ENCODE peak calls at places on chromosomes 3 and 15, in eight cellular contexts. One of them, this sample, is unnamed. For H3K4me1, the result is how much of the 10 kb centered on the place peaks cover.

GRCh38 chr15:98729446-98730042 is 81.2 kb downstream of the IGF1R start:
- DNase-seq in neural progenitor cell: peak
- DNase-seq in cardiac muscle cell: no peak
- DNase-seq in breast epithelium: no peak
- DNase-seq in lower lobe of right lung: no peak
- DNase-seq in ascending aorta: no peak
- DNase-seq in psoas muscle: no peak
- DNase-seq in heart left ventricle: peak
- DNase-seq in this sample: no peak

GRCh38 chr15:99719096-99719541 is 14.1 kb downstream of the LYSMD4 start:
- DNase-seq in neural progenitor cell: no peak
- DNase-seq in cardiac muscle cell: peak
- DNase-seq in breast epithelium: peak
- DNase-seq in lower lobe of right lung: no peak
- DNase-seq in ascending aorta: no peak
- DNase-seq in psoas muscle: no peak
- DNase-seq in heart left ventricle: no peak
- DNase-seq in this sample: no peak

GRCh38 chr3:59258591-59258990 is 208.8 kb upstream of the CFAP20DC start:
- DNase-seq in neural progenitor cell: no peak
- DNase-seq in cardiac muscle cell: no peak
- DNase-seq in breast epithelium: no peak
- DNase-seq in lower lobe of right lung: no peak
- DNase-seq in ascending aorta: no peak
- DNase-seq in psoas muscle: no peak
- DNase-seq in heart left ventricle: no peak
- DNase-seq in this sample: no peak

GRCh38 chr3:98962951-98963350 is 61.5 kb upstream of the DCBLD2 start:
- DNase-seq in neural progenitor cell: no peak
- DNase-seq in cardiac muscle cell: no peak
- DNase-seq in breast epithelium: no peak
- DNase-seq in lower lobe of right lung: no peak
- DNase-seq in ascending aorta: no peak
- DNase-seq in psoas muscle: no peak
- DNase-seq in heart left ventricle: no peak
- DNase-seq in this sample: no peak

GRCh38 chr3:129618901-129619671 is 12.6 kb upstream of the PLXND1 start:
- DNase-seq in neural progenitor cell: no peak
- DNase-seq in cardiac muscle cell: no peak
- DNase-seq in breast epithelium: no peak
- DNase-seq in lower lobe of right lung: peak
- DNase-seq in ascending aorta: no peak
- DNase-seq in psoas muscle: no peak
- DNase-seq in heart left ventricle: no peak
- DNase-seq in this sample: peak

GRCh38 chr3:67401911-67402310 is 252.5 kb downstream of the SUCLG2 start:
- DNase-seq in neural progenitor cell: no peak
- DNase-seq in cardiac muscle cell: no peak
- DNase-seq in breast epithelium: no peak
- DNase-seq in lower lobe of right lung: peak
- DNase-seq in ascending aorta: no peak
- DNase-seq in psoas muscle: no peak
- DNase-seq in heart left ventricle: no peak
- DNase-seq in this sample: no peak

GRCh38 chr15:38130200-38130567 is 122.5 kb upstream of the SPRED1 start:
- DNase-seq in neural progenitor cell: peak
- DNase-seq in cardiac muscle cell: peak
- DNase-seq in breast epithelium: no peak
- DNase-seq in lower lobe of right lung: no peak
- DNase-seq in ascending aorta: no peak
- DNase-seq in psoas muscle: no peak
- DNase-seq in heart left ventricle: no peak
- DNase-seq in this sample: no peak

GRCh38 chr3:9229325-9229724 is 20.1 kb downstream of the SRGAP3 start:
- DNase-seq in neural progenitor cell: no peak
- DNase-seq in cardiac muscle cell: peak
- DNase-seq in breast epithelium: no peak
- DNase-seq in lower lobe of right lung: no peak
- DNase-seq in ascending aorta: no peak
- DNase-seq in psoas muscle: no peak
- DNase-seq in heart left ventricle: no peak
- DNase-seq in this sample: no peak

GRCh38 chr15:45114076-45114750 is at the start of the genes DUOX2 and DUOXA2:
- DNase-seq in neural progenitor cell: peak
- DNase-seq in cardiac muscle cell: no peak
- DNase-seq in breast epithelium: no peak
- DNase-seq in lower lobe of right lung: no peak
- DNase-seq in ascending aorta: no peak
- DNase-seq in psoas muscle: no peak
- DNase-seq in heart left ventricle: no peak
- DNase-seq in this sample: no peak

GRCh38 chr3:194086251-194087075 is 49.5 kb upstream of the HES1 start:
- DNase-seq in neural progenitor cell: peak
- DNase-seq in cardiac muscle cell: no peak
- DNase-seq in breast epithelium: no peak
- DNase-seq in lower lobe of right lung: no peak
- DNase-seq in ascending aorta: no peak
- DNase-seq in psoas muscle: no peak
- DNase-seq in heart left ventricle: no peak
- DNase-seq in this sample: no peak

GRCh38 chr3:13882876-13883275 is 3.0 kb upstream of the WNT7A start:
- DNase-seq in neural progenitor cell: no peak
- DNase-seq in cardiac muscle cell: no peak
- DNase-seq in breast epithelium: no peak
- DNase-seq in lower lobe of right lung: no peak
- DNase-seq in ascending aorta: no peak
- DNase-seq in psoas muscle: no peak
- DNase-seq in heart left ventricle: no peak
- DNase-seq in this sample: no peak

DNA sequence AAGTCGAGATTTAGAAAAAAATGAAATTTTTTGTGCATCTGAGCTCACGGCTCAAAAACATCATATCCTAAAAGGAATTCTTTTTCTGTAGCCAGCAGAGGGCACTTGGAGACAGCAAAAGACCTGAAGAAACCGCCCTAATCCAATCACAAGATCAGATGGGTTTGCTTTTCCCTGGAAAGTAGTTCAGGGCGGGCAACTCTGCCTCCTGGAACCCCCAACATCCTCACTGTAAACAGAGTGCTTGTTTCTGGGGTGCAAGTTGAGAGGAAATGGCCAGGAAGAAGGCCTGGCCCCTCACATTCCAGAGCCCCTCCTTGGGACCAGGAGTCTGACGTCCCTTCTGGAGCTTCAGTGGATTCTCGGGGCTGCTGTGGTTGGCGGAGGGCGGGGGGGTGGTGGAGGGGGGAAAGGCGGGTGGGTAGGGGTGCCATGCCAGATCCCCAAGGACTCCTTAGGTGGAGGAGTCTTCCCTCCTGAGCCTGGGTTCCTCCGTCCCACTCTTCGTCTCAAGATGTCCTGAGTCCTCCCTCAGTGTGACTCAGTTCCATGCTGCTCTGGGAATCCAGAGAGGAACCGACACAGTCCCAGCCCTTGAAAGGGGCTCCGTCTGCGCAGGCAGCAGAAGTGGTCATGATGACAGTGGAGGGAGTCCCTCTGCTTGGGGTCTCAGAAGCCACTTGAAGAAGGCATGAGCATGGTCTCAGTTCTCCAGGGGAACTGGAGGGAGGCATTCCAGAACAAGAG is 35.9 kb downstream of the CCK start:
- DNase-seq in neural progenitor cell: peak
- DNase-seq in cardiac muscle cell: peak
- DNase-seq in breast epithelium: no peak
- DNase-seq in lower lobe of right lung: no peak
- DNase-seq in ascending aorta: no peak
- DNase-seq in psoas muscle: no peak
- DNase-seq in heart left ventricle: no peak
- DNase-seq in this sample: no peak
- TF ChIP-seq CTCF in neural progenitor cell: peak
- TF ChIP-seq CTCF in cardiac muscle cell: peak
- TF ChIP-seq CTCF in breast epithelium: no peak
- TF ChIP-seq CTCF in lower lobe of right lung: peak
- TF ChIP-seq CTCF in ascending aorta: peak
- TF ChIP-seq CTCF in psoas muscle: peak
- TF ChIP-seq CTCF in heart left ventricle: peak
- TF ChIP-seq CTCF in this sample: no peak

GRCh38 chr15:77069521-77070121 is 1.3 kb downstream of the TSPAN3 start:
- DNase-seq in neural progenitor cell: no peak
- DNase-seq in cardiac muscle cell: no peak
- DNase-seq in breast epithelium: no peak
- DNase-seq in lower lobe of right lung: peak
- DNase-seq in ascending aorta: no peak
- DNase-seq in psoas muscle: no peak
- DNase-seq in heart left ventricle: no peak
- DNase-seq in this sample: peak
- H3K4me1 ChIP-seq in neural progenitor cell: under half
- H3K4me1 ChIP-seq in cardiac muscle cell: under half
- H3K4me1 ChIP-seq in breast epithelium: under half
- H3K4me1 ChIP-seq in lower lobe of right lung: half or more
- H3K4me1 ChIP-seq in ascending aorta: under half
- H3K4me1 ChIP-seq in psoas muscle: under half
- H3K4me1 ChIP-seq in heart left ventricle: under half
- H3K4me1 ChIP-seq in this sample: under half

GRCh38 chr3:124770341-124771082 is 40.3 kb downstream of the UMPS start:
- DNase-seq in neural progenitor cell: peak
- DNase-seq in cardiac muscle cell: peak
- DNase-seq in breast epithelium: no peak
- DNase-seq in lower lobe of right lung: no peak
- DNase-seq in ascending aorta: no peak
- DNase-seq in psoas muscle: peak
- DNase-seq in heart left ventricle: peak
- DNase-seq in this sample: no peak

GRCh38 chr3:124767691-124768090 is 37.4 kb downstream of the UMPS start:
- DNase-seq in neural progenitor cell: no peak
- DNase-seq in cardiac muscle cell: no peak
- DNase-seq in breast epithelium: no peak
- DNase-seq in lower lobe of right lung: no peak
- DNase-seq in ascending aorta: no peak
- DNase-seq in psoas muscle: no peak
- DNase-seq in heart left ventricle: no peak
- DNase-seq in this sample: no peak

GRCh38 chr3:124767259-124767658 is 37.0 kb downstream of the UMPS start:
- DNase-seq in neural progenitor cell: no peak
- DNase-seq in cardiac muscle cell: no peak
- DNase-seq in breast epithelium: no peak
- DNase-seq in lower lobe of right lung: no peak
- DNase-seq in ascending aorta: no peak
- DNase-seq in psoas muscle: no peak
- DNase-seq in heart left ventricle: no peak
- DNase-seq in this sample: no peak

GRCh38 chr3:124769462-124769861 is 39.2 kb downstream of the UMPS start:
- DNase-seq in neural progenitor cell: no peak
- DNase-seq in cardiac muscle cell: no peak
- DNase-seq in breast epithelium: no peak
- DNase-seq in lower lobe of right lung: no peak
- DNase-seq in ascending aorta: no peak
- DNase-seq in psoas muscle: no peak
- DNase-seq in heart left ventricle: no peak
- DNase-seq in this sample: no peak

DNA sequence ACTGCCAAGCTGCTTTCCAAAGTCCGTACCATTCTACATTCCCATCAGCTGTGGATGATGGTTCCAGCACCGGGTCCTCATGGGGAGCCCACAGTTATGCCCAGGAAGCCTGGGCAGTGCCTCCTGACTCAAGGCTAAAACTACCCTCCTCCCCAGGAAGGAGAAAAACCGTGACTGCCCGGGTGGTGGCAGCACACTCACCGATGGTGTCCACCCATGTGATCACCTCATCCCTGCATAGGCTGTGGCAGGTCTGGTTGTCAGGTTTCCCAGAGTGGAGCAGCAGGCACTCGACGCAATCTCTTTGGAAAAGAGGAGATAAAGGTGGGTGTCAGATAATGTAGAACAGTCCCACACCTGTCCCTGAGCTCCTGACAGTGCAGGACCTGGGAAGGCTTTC is 38.6 kb downstream of the UMPS start:
- DNase-seq in neural progenitor cell: peak
- DNase-seq in cardiac muscle cell: no peak
- DNase-seq in breast epithelium: no peak
- DNase-seq in lower lobe of right lung: no peak
- DNase-seq in ascending aorta: no peak
- DNase-seq in psoas muscle: no peak
- DNase-seq in heart left ventricle: no peak
- DNase-seq in this sample: no peak
- TF ChIP-seq CTCF in neural progenitor cell: peak
- TF ChIP-seq CTCF in cardiac muscle cell: peak
- TF ChIP-seq CTCF in breast epithelium: no peak
- TF ChIP-seq CTCF in lower lobe of right lung: no peak
- TF ChIP-seq CTCF in ascending aorta: no peak
- TF ChIP-seq CTCF in psoas muscle: peak
- TF ChIP-seq CTCF in heart left ventricle: peak
- TF ChIP-seq CTCF in this sample: peak

GRCh38 chr3:114444216-114444615 is 150.4 kb downstream of the TIGIT start:
- DNase-seq in neural progenitor cell: no peak
- DNase-seq in cardiac muscle cell: peak
- DNase-seq in breast epithelium: no peak
- DNase-seq in lower lobe of right lung: no peak
- DNase-seq in ascending aorta: no peak
- DNase-seq in psoas muscle: no peak
- DNase-seq in heart left ventricle: no peak
- DNase-seq in this sample: no peak

GRCh38 chr3:114440700-114441099 is 146.9 kb downstream of the TIGIT start:
- DNase-seq in neural progenitor cell: no peak
- DNase-seq in cardiac muscle cell: no peak
- DNase-seq in breast epithelium: no peak
- DNase-seq in lower lobe of right lung: no peak
- DNase-seq in ascending aorta: no peak
- DNase-seq in psoas muscle: no peak
- DNase-seq in heart left ventricle: no peak
- DNase-seq in this sample: no peak

GRCh38 chr3:114442251-114442650 is 148.4 kb downstream of the TIGIT start:
- DNase-seq in neural progenitor cell: no peak
- DNase-seq in cardiac muscle cell: peak
- DNase-seq in breast epithelium: no peak
- DNase-seq in lower lobe of right lung: no peak
- DNase-seq in ascending aorta: no peak
- DNase-seq in psoas muscle: no peak
- DNase-seq in heart left ventricle: no peak
- DNase-seq in this sample: no peak

GRCh38 chr3:114439279-114439678 is 145.5 kb downstream of the TIGIT start:
- DNase-seq in neural progenitor cell: no peak
- DNase-seq in cardiac muscle cell: no peak
- DNase-seq in breast epithelium: no peak
- DNase-seq in lower lobe of right lung: no peak
- DNase-seq in ascending aorta: no peak
- DNase-seq in psoas muscle: no peak
- DNase-seq in heart left ventricle: no peak
- DNase-seq in this sample: no peak

DNA sequence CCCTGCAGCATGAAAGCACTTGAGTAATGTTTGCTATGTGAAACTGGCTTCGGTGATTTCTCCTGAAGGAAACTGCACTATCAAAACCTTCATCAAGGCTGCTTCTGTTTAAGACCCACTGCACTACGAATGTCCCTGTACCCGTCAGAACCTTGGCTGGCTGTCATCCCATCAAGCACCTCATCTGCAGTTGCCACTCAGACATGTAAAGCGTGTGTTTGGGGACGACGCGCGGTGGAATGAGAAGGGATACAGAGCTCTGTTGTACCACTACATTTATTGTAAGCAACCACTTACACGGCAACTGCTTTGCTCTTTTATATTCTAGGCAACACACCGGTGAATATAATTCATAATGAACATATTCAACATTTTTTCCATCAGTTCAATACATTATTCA is 147.6 kb downstream of the TIGIT start:
- DNase-seq in neural progenitor cell: no peak
- DNase-seq in cardiac muscle cell: no peak
- DNase-seq in breast epithelium: no peak
- DNase-seq in lower lobe of right lung: no peak
- DNase-seq in ascending aorta: no peak
- DNase-seq in psoas muscle: no peak
- DNase-seq in heart left ventricle: no peak
- DNase-seq in this sample: no peak
- H3K4me1 ChIP-seq in neural progenitor cell: under half
- H3K4me1 ChIP-seq in cardiac muscle cell: under half
- H3K4me1 ChIP-seq in breast epithelium: under half
- H3K4me1 ChIP-seq in lower lobe of right lung: under half
- H3K4me1 ChIP-seq in ascending aorta: under half
- H3K4me1 ChIP-seq in psoas muscle: half or more
- H3K4me1 ChIP-seq in heart left ventricle: under half
- H3K4me1 ChIP-seq in this sample: under half